ENCODE peak calls at places on chromosomes 3 and 15, in seven cellular contexts. O is thoracic aorta; Z is HCT116; F is effector memory CD4-positive, alpha-beta T cell; V is vagina; C is astrocyte; G is suprapubic skin. Y is an unnamed sample.
A peak's percentile ranks its signal among the peaks of the same experiment; 100 is the strongest.

GRCh38 chr3:23877324-23877980 is 39.3 kb downstream of the NKIRAS1 start:
- DNase-seq in O (no peak), Z (no peak), F (no peak), V (no peak), C (peak; percentile 77), G (no peak), Y (no peak)

GRCh38 chr3:45665101-45665572 is 24.1 kb upstream of the SACM1L start:
- DNase-seq in O (no peak), Z (peak; percentile 68), F (peak; percentile 53), V (no peak), C (no peak), G (no peak), Y (peak; percentile 41)

GRCh38 chr3:133843634-133844033 is 38.0 kb downstream of the SRPRB start:
- DNase-seq in O (no peak), Z (no peak), F (no peak), V (no peak), C (peak; percentile 63), G (no peak), Y (no peak)

GRCh38 chr15:60957111-60957510 is 272.0 kb downstream of the RORA start:
- DNase-seq in O (no peak), Z (no peak), F (no peak), V (no peak), C (peak; percentile 46), G (no peak), Y (no peak)

GRCh38 chr3:156536524-156537316 is 18.2 kb downstream of the SSR3 start:
- DNase-seq in O (no peak), Z (no peak), F (no peak), V (no peak), C (peak; percentile 83), G (no peak), Y (no peak)

GRCh38 chr3:69425249-69425648 is 39.4 kb upstream of the FRMD4B start:
- DNase-seq in O (no peak), Z (peak; percentile 21), F (no peak), V (no peak), C (no peak), G (no peak), Y (peak; percentile 13)

GRCh38 chr15:92638709-92639365 is 16.7 kb downstream of the FAM174B start:
- DNase-seq in O (no peak), Z (no peak), F (no peak), V (peak; percentile 76), C (no peak), G (peak; percentile 68), Y (no peak)

GRCh38 chr15:61519296-61519695 is 290.2 kb upstream of the RORA start:
- DNase-seq in O (no peak), Z (no peak), F (no peak), V (no peak), C (no peak), G (no peak), Y (no peak)

GRCh38 chr3:63048927-63049326 is 173.7 kb upstream of the CADPS start:
- DNase-seq in O (no peak), Z (no peak), F (no peak), V (no peak), C (no peak), G (no peak), Y (no peak)

GRCh38 chr3:125128861-125129501 is 73.2 kb upstream of the HEG1 start:
- DNase-seq in O (no peak), Z (no peak), F (no peak), V (no peak), C (peak; percentile 99), G (no peak), Y (no peak)

GRCh38 chr3:124504332-124505059 is 225.8 kb upstream of the UMPS start:
- DNase-seq in O (peak; percentile 28), Z (no peak), F (no peak), V (no peak), C (peak; percentile 74), G (no peak), Y (no peak)

DNA sequence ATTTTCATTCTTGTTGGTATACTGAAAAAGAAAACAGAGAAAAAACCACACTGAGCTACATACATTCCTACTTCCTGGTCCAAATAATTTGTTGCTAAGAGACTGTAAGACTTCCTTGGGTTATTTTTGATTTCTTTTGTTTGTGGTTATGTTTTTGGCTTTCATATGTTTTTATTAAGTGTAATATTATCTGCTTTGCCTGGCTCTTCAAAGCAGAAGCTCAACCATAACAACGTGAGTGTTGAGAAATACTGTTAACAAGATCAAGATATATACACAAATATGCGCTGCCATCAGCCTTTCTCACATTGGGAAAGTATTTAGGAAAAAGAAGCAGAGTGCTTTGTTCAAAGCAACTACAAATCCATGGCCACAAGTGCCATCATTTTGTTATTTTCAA is 556.2 kb upstream of the CBLB start:
- DNase-seq in O (no peak), Z (no peak), F (no peak), V (no peak), C (peak; percentile 72), G (no peak), Y (no peak)
- H3K27ac ChIP-seq in O (no peak overlapping the region), Z (no peak overlapping the region), F (no peak overlapping the region), V (no peak overlapping the region), C (no peak overlapping the region), G (no peak overlapping the region), Y (no peak overlapping the region)

GRCh38 chr3:112633757-112634156 is 7.2 kb downstream of the CCDC80 start:
- DNase-seq in O (no peak), Z (no peak), F (no peak), V (no peak), C (no peak), G (no peak), Y (no peak)
- H3K4me3 ChIP-seq in O (no peak overlapping the region), Z (no peak overlapping the region), F (no peak overlapping the region), V (peak overlapping the region; percentile 4), C (no peak overlapping the region), G (peak overlapping the region; percentile 17), Y (no peak overlapping the region)

GRCh38 chr15:41934843-41935242 is 37.5 kb downstream of the EHD4 start:
- DNase-seq in O (no peak), Z (no peak), F (peak; percentile 76), V (no peak), C (no peak), G (no peak), Y (no peak)

GRCh38 chr15:41933771-41934170 is 38.6 kb downstream of the EHD4 start:
- DNase-seq in O (no peak), Z (peak; percentile 61), F (no peak), V (no peak), C (no peak), G (no peak), Y (no peak)

GRCh38 chr15:41932511-41932910 is 38.7 kb upstream of the SPTBN5 start:
- DNase-seq in O (no peak), Z (no peak), F (no peak), V (no peak), C (no peak), G (no peak), Y (no peak)

GRCh38 chr15:41932101-41932500 is 38.2 kb upstream of the SPTBN5 start:
- DNase-seq in O (no peak), Z (no peak), F (no peak), V (no peak), C (no peak), G (no peak), Y (no peak)

GRCh38 chr15:41932939-41933725 is 39.2 kb downstream of the EHD4 start:
- DNase-seq in O (no peak), Z (no peak), F (no peak), V (no peak), C (no peak), G (no peak), Y (no peak)
- H3K27ac ChIP-seq in O (peak overlapping the region; percentile 62), Z (no peak overlapping the region), F (peak overlapping the region; percentile 95), V (peak overlapping the region; percentile 65), C (peak overlapping the region; percentile 11), G (peak overlapping the region; percentile 72), Y (no peak overlapping the region)

GRCh38 chr3:13045245-13045903 is 27.9 kb downstream of the IQSEC1 start:
- DNase-seq in O (no peak), Z (no peak), F (no peak), V (no peak), C (no peak), G (no peak), Y (no peak)

GRCh38 chr3:13047296-13048165 is 25.7 kb downstream of the IQSEC1 start:
- DNase-seq in O (no peak), Z (no peak), F (no peak), V (no peak), C (no peak), G (no peak), Y (no peak)

GRCh38 chr3:13044496-13045244 is 28.6 kb downstream of the IQSEC1 start:
- DNase-seq in O (no peak), Z (no peak), F (no peak), V (no peak), C (no peak), G (no peak), Y (no peak)

GRCh38 chr3:13046569-13047279 is 26.5 kb downstream of the IQSEC1 start:
- DNase-seq in O (no peak), Z (no peak), F (no peak), V (no peak), C (no peak), G (no peak), Y (no peak)

DNA sequence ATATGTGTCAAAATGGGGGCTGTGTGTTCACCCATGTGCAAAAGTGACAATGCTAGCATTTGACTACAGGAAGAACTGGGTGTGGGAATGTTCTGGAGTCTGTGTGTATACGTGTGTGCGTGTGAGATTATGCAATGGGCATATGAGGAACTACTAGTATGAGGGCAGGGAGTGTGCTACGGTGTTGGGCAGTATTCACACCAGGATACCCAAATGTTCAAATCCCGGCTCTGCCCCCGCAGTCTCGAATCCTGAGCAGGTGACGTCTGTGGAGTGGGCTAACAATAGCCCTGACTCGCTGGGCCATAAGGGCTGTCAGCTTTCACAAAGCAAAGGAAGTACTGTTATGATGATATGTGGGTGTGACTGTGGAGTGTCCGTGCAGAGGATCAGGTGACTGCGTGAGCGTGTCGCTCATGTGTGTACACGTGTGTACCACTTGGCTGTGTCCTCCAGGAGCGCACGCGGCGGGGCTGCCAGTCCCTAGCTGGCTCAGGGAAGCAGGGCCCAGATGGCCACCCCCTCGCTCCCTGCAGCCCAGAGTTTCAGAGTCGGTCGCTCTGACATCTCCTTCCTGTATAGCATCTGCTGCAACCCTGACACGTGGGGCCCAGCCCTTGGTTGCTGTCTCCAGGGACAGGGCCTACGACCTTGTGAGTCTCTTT is 27.2 kb downstream of the IQSEC1 start:
- DNase-seq in O (no peak), Z (no peak), F (no peak), V (no peak), C (no peak), G (no peak), Y (no peak)
- H3K4me3 ChIP-seq in O (no peak overlapping the region), Z (no peak overlapping the region), F (no peak overlapping the region), V (no peak overlapping the region), C (no peak overlapping the region), G (no peak overlapping the region), Y (no peak overlapping the region)

GRCh38 chr3:136932518-136932917 is 25.3 kb upstream of the IL20RB start:
- DNase-seq in O (no peak), Z (no peak), F (no peak), V (no peak), C (no peak), G (no peak), Y (no peak)

GRCh38 chr3:136929984-136930671 is 27.7 kb upstream of the IL20RB start:
- DNase-seq in O (no peak), Z (no peak), F (no peak), V (no peak), C (no peak), G (no peak), Y (no peak)

GRCh38 chr3:136937175-136937574 is 20.6 kb upstream of the IL20RB start:
- DNase-seq in O (no peak), Z (no peak), F (no peak), V (no peak), C (no peak), G (no peak), Y (no peak)

GRCh38 chr3:136931587-136931986 is 26.2 kb upstream of the IL20RB start:
- DNase-seq in O (no peak), Z (no peak), F (no peak), V (no peak), C (no peak), G (no peak), Y (no peak)

GRCh38 chr3:136932978-136933812 is 24.6 kb upstream of the IL20RB start:
- DNase-seq in O (no peak), Z (no peak), F (no peak), V (no peak), C (no peak), G (no peak), Y (no peak)
- H3K27ac ChIP-seq in O (no peak overlapping the region), Z (no peak overlapping the region), F (peak overlapping the region; percentile 7), V (peak overlapping the region; percentile 72), C (no peak overlapping the region), G (peak overlapping the region; percentile 68), Y (no peak overlapping the region)

Y was measured in iPS DF 6.9.